ENCODE peak calls at places on chromosome 19, in four cellular contexts. One of them, this sample, is unnamed.
A peak's percentile ranks its signal among the peaks of the same experiment; 100 is the strongest.

GRCh38 chr19:16051254-16052025 is 24.9 kb upstream of the TPM4 start:
- DNase-seq in T1000: no peak
- DNase-seq in iPS-NIHi11: no peak
- DNase-seq in pancreas: no peak
- DNase-seq in this sample: no peak

GRCh38 chr19:16283103-16283469 is 41.5 kb upstream of the KLF2 start:
- DNase-seq in T1000: no peak
- DNase-seq in iPS-NIHi11: no peak
- DNase-seq in pancreas: no peak
- DNase-seq in this sample: no peak

GRCh38 chr19:17926044-17926443 is 6.8 kb upstream of the CCDC124 start:
- DNase-seq in T1000: no peak
- DNase-seq in iPS-NIHi11: no peak
- DNase-seq in pancreas: no peak
- DNase-seq in this sample: no peak

GRCh38 chr19:6211632-6212402 is 68.0 kb downstream of the MLLT1 start:
- DNase-seq in T1000: no peak
- DNase-seq in iPS-NIHi11: peak; percentile 13
- DNase-seq in pancreas: peak; percentile 49
- DNase-seq in this sample: no peak

GRCh38 chr19:3108775-3109174 is 14.6 kb downstream of the GNA11 start:
- DNase-seq in T1000: no peak
- DNase-seq in iPS-NIHi11: peak; percentile 82
- DNase-seq in pancreas: no peak
- DNase-seq in this sample: no peak

GRCh38 chr19:15235796-15236195 is 3.5 kb upstream of the EPHX3 start:
- DNase-seq in T1000: no peak
- DNase-seq in iPS-NIHi11: no peak
- DNase-seq in pancreas: no peak
- DNase-seq in this sample: no peak

GRCh38 chr19:10096615-10096963 is 5.9 kb downstream of the ANGPTL6 start:
- DNase-seq in T1000: no peak
- DNase-seq in iPS-NIHi11: no peak
- DNase-seq in pancreas: no peak
- DNase-seq in this sample: no peak

GRCh38 chr19:11166281-11167142 is 10.9 kb upstream of the SPC24 start:
- DNase-seq in T1000: peak; percentile 87
- DNase-seq in iPS-NIHi11: no peak
- DNase-seq in pancreas: no peak
- DNase-seq in this sample: no peak

GRCh38 chr19:49692102-49692599 is 1.2 kb downstream of the CPT1C start:
- DNase-seq in T1000: no peak
- DNase-seq in iPS-NIHi11: no peak
- DNase-seq in pancreas: no peak
- DNase-seq in this sample: no peak

GRCh38 chr19:6718741-6719539 is 1.5 kb downstream of the C3 start:
- DNase-seq in T1000: no peak
- DNase-seq in iPS-NIHi11: peak; percentile 85
- DNase-seq in pancreas: no peak
- DNase-seq in this sample: no peak

GRCh38 chr19:28012361-28012760 is 1200.6 kb downstream of the UQCRFS1 start:
- DNase-seq in T1000: no peak
- DNase-seq in iPS-NIHi11: peak; percentile 33
- DNase-seq in pancreas: no peak
- DNase-seq in this sample: no peak

GRCh38 chr19:4567584-4568071 is 8.1 kb upstream of the SEMA6B start:
- DNase-seq in T1000: peak; percentile 15
- DNase-seq in iPS-NIHi11: peak; percentile 83
- DNase-seq in pancreas: peak; percentile 84
- DNase-seq in this sample: no peak

GRCh38 chr19:49926520-49926919 is 2.5 kb upstream of the ATF5 start:
- DNase-seq in T1000: no peak
- DNase-seq in iPS-NIHi11: no peak
- DNase-seq in pancreas: no peak
- DNase-seq in this sample: no peak

This sample was measured in smooth muscle cell of the brain vasculature.